ENCODE peak calls at places on chromosomes 6 and 20, in five cellular contexts. N, I, B, Z and A are unnamed samples.

GRCh38 chr6:3610206-3610605 is 141.3 kb downstream of the PXDC1 start:
- DNase-seq in Z (peak), I (no peak), B (no peak), N (peak), A (no peak)

GRCh38 chr6:137233561-137234504 is 14.6 kb upstream of the IFNGR1 start:
- DNase-seq in Z (peak), N (peak), B (no peak), I (no peak), A (peak)

GRCh38 chr6:155417454-155417853 is 38.2 kb downstream of the NOX3 start:
- DNase-seq in N (no peak), Z (no peak), B (no peak), I (no peak), A (no peak)

GRCh38 chr6:166420351-166420750 is 37.6 kb upstream of the MPC1 start:
- DNase-seq in Z (no peak), B (no peak), I (no peak), N (no peak), A (peak)

GRCh38 chr6:95133578-95133977 is 443.8 kb upstream of the MANEA start:
- DNase-seq in B (no peak), Z (peak), I (no peak), N (peak), A (no peak)

GRCh38 chr20:61949714-61950630 is 115.7 kb downstream of the TAF4 start:
- DNase-seq in Z (no peak), B (no peak), N (no peak), I (no peak), A (peak)

GRCh38 chr6:12490904-12491571 is 200.9 kb downstream of the EDN1 start:
- DNase-seq in I (no peak), N (peak), B (no peak), Z (peak), A (no peak)

GRCh38 chr6:136923116-136923953 is 1.2 kb downstream of the SLC35D3 start:
- DNase-seq in B (peak), N (no peak), I (no peak), Z (no peak), A (no peak)

GRCh38 chr6:139050770-139051313 is 22.3 kb downstream of the ABRACL start:
- DNase-seq in I (no peak), Z (no peak), B (no peak), N (no peak), A (no peak)
- TF ChIP-seq CTCF in I (no peak), Z (no peak), B (no peak), N (peak), A (no peak)

DNA sequence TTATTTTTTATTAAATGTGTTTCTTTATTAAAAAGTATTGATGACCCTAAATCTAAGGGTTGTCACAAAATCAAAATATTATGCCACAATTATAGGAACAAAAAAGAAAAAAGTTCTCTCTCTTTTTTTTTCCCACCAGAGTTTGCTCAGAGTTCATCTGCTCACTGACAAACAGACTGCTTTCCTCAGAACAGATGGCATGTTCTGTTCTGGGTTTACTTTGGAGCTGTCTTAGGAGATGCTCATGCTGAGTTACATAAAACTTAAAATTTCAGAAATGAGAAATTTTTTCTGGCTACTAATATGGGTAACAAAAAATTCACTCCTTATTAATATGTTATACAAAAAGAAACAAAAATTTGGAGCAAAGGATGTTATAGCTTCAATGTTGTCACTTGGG is 30.3 kb downstream of the STK38 start:
- DNase-seq in Z (no peak), B (no peak), I (no peak), N (no peak), A (no peak)
- TF ChIP-seq CTCF in Z (no peak), B (no peak), I (no peak), N (no peak), A (no peak)

GRCh38 chr20:56181593-56181992 is 66.9 kb upstream of the MC3R start:
- DNase-seq in N (no peak), Z (no peak), I (no peak), B (no peak), A (no peak)
- TF ChIP-seq CTCF in N (peak), Z (peak), I (no peak), B (no peak), A (peak)

GRCh38 chr6:38806271-38806670 is 91.2 kb downstream of the DNAH8 start:
- DNase-seq in N (no peak), B (no peak), I (no peak), Z (no peak), A (no peak)
- TF ChIP-seq CTCF in N (no peak), B (no peak), I (no peak), Z (no peak), A (no peak)